ENCODE peak calls at places on chromosomes 6 and 20, in nine cellular contexts. D is neural progenitor cell, X is breast epithelium, M is stomach, I is SK-N-SH, L is transverse colon, P is PC-9, U is right lobe of liver, G is IMR-90. C is an unnamed sample. For H3K9me3, the result is how much of the 10 kb centered on the place peaks cover.

GRCh38 chr20:25204550-25205276 is 9.2 kb downstream of the ENTPD6 start:
- DNase-seq in I (no peak), G (no peak), D (no peak), U (no peak), X (peak), L (no peak), M (no peak), P (no peak), C (no peak)

GRCh38 chr6:27426045-27426620 is 37.6 kb downstream of the ZNF391 start:
- DNase-seq in X (no peak), M (no peak), I (no peak), U (no peak), G (no peak), L (no peak), P (no peak), D (no peak), C (no peak)

GRCh38 chr6:86723729-86724128 is 213.6 kb upstream of the HTR1E start:
- DNase-seq in G (no peak), X (no peak), D (no peak), I (no peak), U (no peak), L (no peak), M (no peak), P (peak), C (no peak)

GRCh38 chr6:30981942-30982772 is 1.4 kb upstream of the MUC21 start:
- DNase-seq in L (no peak), M (peak), U (no peak), G (peak), X (peak), I (no peak), P (peak), D (peak), C (no peak)

GRCh38 chr6:110547266-110547964 is 71.0 kb upstream of the SLC22A16 start:
- DNase-seq in X (no peak), D (no peak), I (no peak), P (peak), L (no peak), G (peak), U (no peak), M (no peak), C (no peak)

GRCh38 chr20:63031251-63032014 is 24.7 kb upstream of the BHLHE23 start:
- DNase-seq in P (no peak), M (no peak), X (no peak), D (no peak), G (no peak), I (no peak), U (no peak), L (no peak), C (no peak)

GRCh38 chr6:151229401-151230276 is 10.1 kb upstream of the AKAP12 start:
- DNase-seq in L (no peak), G (no peak), X (no peak), P (no peak), U (no peak), I (no peak), M (no peak), D (no peak), C (no peak)

GRCh38 chr20:1328680-1329330 is at the start of gene SDCBP2:
- DNase-seq in L (peak), P (peak), U (peak), M (peak), X (peak), I (no peak), D (no peak), G (no peak), C (no peak)

GRCh38 chr6:155001482-155001881 is 6.4 kb downstream of the TIAM2 start:
- DNase-seq in L (no peak), D (no peak), G (peak), U (no peak), M (no peak), X (no peak), I (no peak), P (no peak), C (no peak)

GRCh38 chr6:109762769-109763450 is 71.8 kb downstream of the FIG4 start:
- DNase-seq in L (no peak), M (no peak), D (no peak), G (peak), U (no peak), P (no peak), X (no peak), I (no peak), C (no peak)

GRCh38 chr6:140779991-140780596 is 1352.6 kb upstream of the GJE1 start:
- DNase-seq in M (peak), U (no peak), G (no peak), D (no peak), X (no peak), P (no peak), L (no peak), I (no peak), C (no peak)

GRCh38 chr6:32829495-32829894 is 9.0 kb downstream of the TAP2 start:
- DNase-seq in X (no peak), G (no peak), I (no peak), L (no peak), D (no peak), M (no peak), P (no peak), U (no peak), C (no peak)

GRCh38 chr20:58174708-58175287 is 53.7 kb downstream of the ANKRD60 start:
- DNase-seq in I (peak), X (no peak), U (no peak), L (peak), P (no peak), G (no peak), M (no peak), D (peak), C (peak)

GRCh38 chr6:89412071-89413005 is at the start of gene RRAGD:
- DNase-seq in G (no peak), M (peak), P (peak), D (peak), U (peak), X (peak), I (peak), L (peak), C (peak)

GRCh38 chr20:53298900-53299299 is 294.7 kb downstream of the ZNF217 start:
- DNase-seq in I (no peak), D (no peak), U (no peak), X (no peak), P (no peak), L (no peak), G (no peak), M (no peak), C (no peak)

GRCh38 chr6:23656257-23656731 is 469.7 kb upstream of the NRSN1 start:
- DNase-seq in P (no peak), L (no peak), X (no peak), G (no peak), U (no peak), M (no peak), I (peak), D (peak), C (no peak)

GRCh38 chr6:37783025-37783825 is 36.3 kb upstream of the ZFAND3 start:
- DNase-seq in U (no peak), P (no peak), D (peak), I (peak), M (no peak), G (peak), L (no peak), X (no peak), C (no peak)

GRCh38 chr6:42604150-42604549 is 40.3 kb downstream of the UBR2 start:
- DNase-seq in I (no peak), G (peak), M (no peak), D (no peak), X (no peak), U (no peak), P (no peak), L (no peak), C (no peak)

GRCh38 chr20:9156529-9157280 is 87.8 kb downstream of the PLCB4 start:
- DNase-seq in P (no peak), U (no peak), M (no peak), L (no peak), I (no peak), D (no peak), G (peak), X (no peak), C (no peak)

GRCh38 chr6:154229796-154230195 is 126.8 kb downstream of the IPCEF1 start:
- DNase-seq in U (no peak), M (no peak), L (no peak), G (no peak), D (no peak), I (no peak), P (no peak), X (no peak), C (no peak)

GRCh38 chr6:101404767-101405166 is 11.3 kb downstream of the GRIK2 start:
- DNase-seq in L (no peak), M (no peak), X (no peak), D (no peak), U (no peak), P (no peak), G (no peak), I (no peak), C (no peak)
- TF ChIP-seq CTCF in L (no peak), M (no peak), X (no peak), D (no peak), U (no peak), P (no peak), G (no peak), I (no peak), C (no peak)

DNA sequence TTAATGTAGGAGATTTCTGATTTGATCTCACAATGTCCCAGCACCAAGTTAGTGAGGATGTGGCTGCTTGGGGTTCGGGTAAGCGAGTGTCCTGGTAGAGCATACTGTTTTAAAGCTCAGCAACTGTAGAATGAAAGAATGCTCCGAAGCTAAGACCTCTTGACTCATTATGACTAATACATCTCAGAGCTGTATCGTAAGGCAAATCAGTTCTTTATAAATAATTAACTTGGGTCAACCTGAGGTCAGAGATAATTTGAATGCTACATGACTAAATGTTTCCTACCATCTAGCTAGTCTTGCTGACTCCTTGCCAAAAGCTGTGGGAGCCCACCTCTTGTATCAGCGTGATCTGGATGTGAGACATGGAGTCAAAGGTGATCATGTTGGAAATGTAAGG is 128.8 kb upstream of the PDE7B start:
- DNase-seq in U (no peak), I (no peak), M (peak), G (peak), D (no peak), P (peak), L (no peak), X (no peak), C (no peak)
- H3K4me3 ChIP-seq in U (no peak), I (peak), M (no peak), G (peak), D (no peak), P (peak), L (no peak), X (no peak), C (no peak)

DNA sequence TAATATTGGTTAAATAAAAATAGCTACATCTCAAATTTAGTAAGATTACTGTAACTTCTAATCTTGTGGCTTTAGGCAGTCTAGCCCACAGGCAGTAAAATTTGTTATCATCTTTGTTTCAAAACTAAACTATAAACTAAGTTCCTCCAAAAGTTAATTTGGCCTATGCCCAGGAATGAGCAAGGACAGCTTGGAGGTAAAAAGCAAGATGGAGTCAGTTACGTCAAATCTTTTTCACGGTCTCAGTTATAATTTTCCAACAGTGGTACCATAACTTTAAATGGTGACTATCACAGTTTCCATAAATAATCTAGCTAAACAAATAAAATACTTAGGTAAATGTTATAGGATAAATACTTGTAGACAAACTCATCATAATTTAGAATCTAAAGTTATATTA is 63.0 kb downstream of the AGPAT4 start:
- DNase-seq in P (no peak), L (no peak), X (no peak), M (no peak), D (no peak), U (no peak), G (no peak), I (no peak), C (no peak)
- H3K9me3 ChIP-seq in P (under half), L (under half), X (under half), M (under half), D (under half), U (under half), G (under half), I (under half), C (under half)

DNA sequence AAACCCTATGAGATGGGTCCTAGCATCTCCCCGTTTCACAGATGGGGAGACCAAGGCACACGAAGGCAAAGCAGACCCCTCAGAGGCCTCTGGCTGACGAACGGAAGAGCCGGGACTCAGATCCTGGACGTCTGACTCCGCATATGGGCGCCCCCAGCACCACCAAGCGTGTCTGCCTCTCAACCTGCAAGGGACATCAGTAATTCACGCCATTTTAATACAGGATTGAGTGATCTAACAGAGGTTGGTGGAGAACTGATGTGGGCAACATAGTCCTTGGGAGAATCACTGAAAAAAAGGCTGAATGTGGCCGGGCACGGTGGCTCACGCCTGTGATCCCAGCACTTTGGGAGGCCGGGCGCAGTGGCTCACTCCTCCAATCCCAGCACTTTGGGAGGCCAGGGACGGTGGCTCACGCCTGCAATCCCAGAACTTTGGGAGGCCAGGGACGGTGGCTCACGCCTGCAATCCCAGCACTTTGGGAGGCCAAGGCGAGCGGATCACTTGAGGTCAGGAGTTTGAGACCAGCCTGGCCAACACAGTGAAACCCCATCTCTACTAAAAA is 206.6 kb downstream of the DLL1 start:
- DNase-seq in I (no peak), L (no peak), U (no peak), M (no peak), P (no peak), D (no peak), X (no peak), G (no peak), C (no peak)
- TF ChIP-seq CTCF in I (no peak), L (no peak), U (no peak), M (no peak), P (no peak), D (no peak), X (no peak), G (no peak), C (no peak)

GRCh38 chr20:17304785-17305184 is 77.9 kb downstream of the PCSK2 start:
- DNase-seq in M (no peak), L (no peak), U (no peak), X (no peak), P (no peak), I (no peak), G (no peak), D (peak), C (no peak)
- H3K4me3 ChIP-seq in M (no peak), L (no peak), U (no peak), X (no peak), P (no peak), I (no peak), G (no peak), D (peak), C (no peak)

C was measured in WERI-Rb-1.